ENCODE peak calls at places on chromosomes 7 and 10, in eight cellular contexts. One of them, this sample, is unnamed.
A peak's percentile ranks its signal among the peaks of the same experiment; 100 is the strongest.

GRCh38 chr10:114957122-114957521 is 19.1 kb downstream of the TRUB1 start:
- DNase-seq in endothelial cell of umbilical vein: no peak
- DNase-seq in GM12892: no peak
- DNase-seq in sigmoid colon: no peak
- DNase-seq in IMR-90: no peak
- DNase-seq in body of pancreas: no peak
- DNase-seq in prostate gland: no peak
- DNase-seq in heart left ventricle: no peak
- DNase-seq in this sample: no peak

GRCh38 chr10:119041332-119041731 is 11.8 kb downstream of the NANOS1 start:
- DNase-seq in heart left ventricle: no peak
- DNase-seq in endothelial cell of umbilical vein: no peak
- DNase-seq in body of pancreas: no peak
- DNase-seq in prostate gland: no peak
- DNase-seq in GM12892: no peak
- DNase-seq in sigmoid colon: no peak
- DNase-seq in IMR-90: no peak
- DNase-seq in this sample: no peak

GRCh38 chr7:116197355-116197754 is 13.0 kb upstream of the TES start:
- DNase-seq in endothelial cell of umbilical vein: no peak
- DNase-seq in sigmoid colon: no peak
- DNase-seq in heart left ventricle: no peak
- DNase-seq in body of pancreas: no peak
- DNase-seq in IMR-90: no peak
- DNase-seq in prostate gland: no peak
- DNase-seq in GM12892: no peak
- DNase-seq in this sample: no peak

GRCh38 chr7:50349963-50350944 is 45.7 kb downstream of the IKZF1 start:
- DNase-seq in endothelial cell of umbilical vein: no peak
- DNase-seq in prostate gland: no peak
- DNase-seq in sigmoid colon: peak; percentile 60
- DNase-seq in heart left ventricle: no peak
- DNase-seq in GM12892: no peak
- DNase-seq in body of pancreas: no peak
- DNase-seq in IMR-90: no peak
- DNase-seq in this sample: no peak

GRCh38 chr10:680745-681144 is 8.7 kb downstream of the DIP2C start:
- DNase-seq in heart left ventricle: no peak
- DNase-seq in GM12892: no peak
- DNase-seq in IMR-90: no peak
- DNase-seq in endothelial cell of umbilical vein: no peak
- DNase-seq in prostate gland: no peak
- DNase-seq in sigmoid colon: no peak
- DNase-seq in body of pancreas: no peak
- DNase-seq in this sample: no peak

GRCh38 chr10:25393621-25394020 is 218.8 kb downstream of the GPR158 start:
- DNase-seq in sigmoid colon: no peak
- DNase-seq in IMR-90: no peak
- DNase-seq in GM12892: no peak
- DNase-seq in prostate gland: no peak
- DNase-seq in heart left ventricle: no peak
- DNase-seq in body of pancreas: no peak
- DNase-seq in endothelial cell of umbilical vein: no peak
- DNase-seq in this sample: no peak

GRCh38 chr10:79142522-79143309 is 74.0 kb downstream of the ZMIZ1 start:
- DNase-seq in IMR-90: no peak
- DNase-seq in prostate gland: no peak
- DNase-seq in heart left ventricle: no peak
- DNase-seq in GM12892: no peak
- DNase-seq in body of pancreas: no peak
- DNase-seq in sigmoid colon: no peak
- DNase-seq in endothelial cell of umbilical vein: no peak
- DNase-seq in this sample: no peak

GRCh38 chr10:59625842-59626522 is 83.7 kb downstream of the SLC16A9 start:
- DNase-seq in heart left ventricle: no peak
- DNase-seq in GM12892: peak; percentile 27
- DNase-seq in prostate gland: peak; percentile 40
- DNase-seq in IMR-90: peak; percentile 71
- DNase-seq in sigmoid colon: peak; percentile 76
- DNase-seq in body of pancreas: peak; percentile 62
- DNase-seq in endothelial cell of umbilical vein: peak; percentile 67
- DNase-seq in this sample: peak; percentile 52

GRCh38 chr10:45444976-45445898 is 71.2 kb downstream of the ALOX5 start:
- DNase-seq in body of pancreas: peak; percentile 91
- DNase-seq in prostate gland: peak; percentile 34
- DNase-seq in sigmoid colon: no peak
- DNase-seq in IMR-90: no peak
- DNase-seq in endothelial cell of umbilical vein: no peak
- DNase-seq in GM12892: no peak
- DNase-seq in heart left ventricle: peak; percentile 66
- DNase-seq in this sample: no peak

GRCh38 chr7:106029941-106030340 is 66.9 kb downstream of the CDHR3 start:
- DNase-seq in prostate gland: no peak
- DNase-seq in sigmoid colon: peak; percentile 40
- DNase-seq in endothelial cell of umbilical vein: no peak
- DNase-seq in IMR-90: no peak
- DNase-seq in heart left ventricle: no peak
- DNase-seq in body of pancreas: no peak
- DNase-seq in GM12892: no peak
- DNase-seq in this sample: no peak

GRCh38 chr10:26755443-26755903 is 58.0 kb downstream of the PDSS1 start:
- DNase-seq in sigmoid colon: no peak
- DNase-seq in IMR-90: peak; percentile 65
- DNase-seq in body of pancreas: no peak
- DNase-seq in GM12892: no peak
- DNase-seq in endothelial cell of umbilical vein: peak; percentile 43
- DNase-seq in prostate gland: no peak
- DNase-seq in heart left ventricle: no peak
- DNase-seq in this sample: no peak

GRCh38 chr7:144526912-144527610 is 123.6 kb upstream of the NOBOX start:
- DNase-seq in endothelial cell of umbilical vein: no peak
- DNase-seq in GM12892: no peak
- DNase-seq in heart left ventricle: no peak
- DNase-seq in IMR-90: no peak
- DNase-seq in prostate gland: no peak
- DNase-seq in body of pancreas: no peak
- DNase-seq in sigmoid colon: no peak
- DNase-seq in this sample: no peak

GRCh38 chr7:134667899-134668298 is 21.2 kb downstream of the BPGM start:
- DNase-seq in body of pancreas: no peak
- DNase-seq in heart left ventricle: no peak
- DNase-seq in IMR-90: no peak
- DNase-seq in sigmoid colon: no peak
- DNase-seq in prostate gland: no peak
- DNase-seq in GM12892: no peak
- DNase-seq in endothelial cell of umbilical vein: no peak
- DNase-seq in this sample: no peak

GRCh38 chr10:35025916-35026315 is 64.2 kb downstream of the CUL2 start:
- DNase-seq in heart left ventricle: no peak
- DNase-seq in sigmoid colon: no peak
- DNase-seq in endothelial cell of umbilical vein: no peak
- DNase-seq in prostate gland: no peak
- DNase-seq in body of pancreas: no peak
- DNase-seq in IMR-90: peak; percentile 78
- DNase-seq in GM12892: no peak
- DNase-seq in this sample: peak; percentile 20

DNA sequence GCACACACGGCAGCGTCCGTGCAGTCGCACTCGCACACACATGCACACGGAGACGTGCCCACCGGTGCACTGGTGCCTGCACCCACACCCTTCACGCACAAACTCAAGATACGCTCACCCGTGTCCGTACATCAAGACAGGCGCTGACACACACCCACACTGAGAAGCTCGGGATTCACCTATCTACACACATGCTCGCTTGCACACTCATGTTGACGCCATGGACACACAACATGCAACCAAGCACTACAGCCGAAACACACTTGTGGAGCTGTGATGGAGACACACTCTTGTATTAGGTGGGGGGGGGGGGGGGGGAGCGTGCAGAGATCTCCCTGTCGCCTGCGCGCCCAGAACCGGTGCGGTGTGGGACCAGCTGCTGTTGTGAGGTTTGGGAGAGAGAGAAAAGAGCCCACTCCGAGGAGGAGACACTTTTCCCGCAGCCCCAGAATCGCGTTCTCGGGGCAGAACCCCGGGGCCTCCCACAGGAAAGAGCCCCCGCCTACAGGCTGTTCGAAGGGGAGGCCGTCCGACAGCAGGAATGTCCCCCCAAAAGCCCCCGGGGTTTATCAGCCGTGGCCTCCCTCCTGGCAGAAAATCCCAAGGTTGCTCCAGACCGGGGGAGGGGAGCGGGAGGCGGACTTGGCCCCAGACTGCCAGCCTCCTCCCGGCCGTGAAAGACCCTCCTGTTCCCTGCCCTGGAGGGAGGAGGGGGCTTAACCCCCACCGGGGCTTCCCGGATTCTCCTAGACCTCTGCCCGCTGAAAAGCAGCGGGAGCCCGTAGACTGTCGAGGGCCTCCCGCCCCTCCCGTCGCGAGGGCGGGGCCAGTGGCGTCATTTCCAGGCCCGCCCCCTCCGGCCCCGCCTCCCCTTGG is 466 bp upstream of the NFKB2 start:
- DNase-seq in IMR-90: peak; percentile 87
- DNase-seq in endothelial cell of umbilical vein: peak; percentile 91
- DNase-seq in GM12892: peak; percentile 87
- DNase-seq in sigmoid colon: peak; percentile 96
- DNase-seq in prostate gland: peak; percentile 89
- DNase-seq in body of pancreas: peak; percentile 90
- DNase-seq in heart left ventricle: peak; percentile 91
- DNase-seq in this sample: peak; percentile 79
- TF ChIP-seq POLR2A in IMR-90: peak; percentile 86
- TF ChIP-seq POLR2A in endothelial cell of umbilical vein: no peak
- TF ChIP-seq POLR2A in GM12892: peak; percentile 3
- TF ChIP-seq POLR2A in sigmoid colon: peak; percentile 89
- TF ChIP-seq POLR2A in prostate gland: peak; percentile 94
- TF ChIP-seq POLR2A in body of pancreas: peak; percentile 87
- TF ChIP-seq POLR2A in heart left ventricle: no peak
- TF ChIP-seq POLR2A in this sample: no peak

DNA sequence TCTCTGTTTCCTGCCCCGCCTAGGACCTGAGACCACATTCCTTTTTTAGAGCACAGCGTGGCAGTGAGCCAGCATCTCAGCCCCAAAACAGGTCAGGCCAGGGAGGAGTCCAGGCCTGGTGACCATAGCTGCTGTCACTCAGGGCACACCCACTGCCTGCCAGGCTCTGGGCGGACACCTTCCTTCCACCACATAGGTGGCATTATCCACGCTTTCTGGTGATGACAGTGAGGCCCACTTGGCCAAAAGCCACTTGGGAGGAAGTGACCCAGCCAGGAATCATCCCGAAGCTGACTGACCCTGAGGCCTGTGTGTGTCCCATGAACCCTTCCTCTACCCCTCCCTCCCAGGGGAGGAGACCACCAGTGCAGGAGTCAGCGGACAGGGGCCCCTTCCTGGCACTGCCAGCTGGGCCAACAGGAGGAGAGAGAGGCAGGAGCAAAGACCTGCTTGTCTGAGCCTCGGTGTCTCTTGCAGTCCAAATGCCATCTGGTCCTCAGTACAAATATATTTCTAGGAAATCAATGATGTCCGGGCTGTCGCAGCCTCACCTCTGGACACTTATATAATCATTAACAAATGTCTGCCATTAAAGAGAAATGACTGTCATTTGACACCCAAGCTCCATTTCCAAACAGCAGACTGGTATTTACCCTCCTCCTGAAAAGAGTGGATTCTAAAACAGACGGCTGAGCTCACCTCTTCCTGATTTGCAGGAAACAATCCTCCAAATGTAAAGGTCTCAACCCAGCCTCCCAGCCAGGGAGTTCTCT is 63.0 kb downstream of the ABRAXAS2 start:
- DNase-seq in prostate gland: peak; percentile 26
- DNase-seq in body of pancreas: peak; percentile 72
- DNase-seq in GM12892: no peak
- DNase-seq in heart left ventricle: peak; percentile 93
- DNase-seq in sigmoid colon: no peak
- DNase-seq in IMR-90: no peak
- DNase-seq in endothelial cell of umbilical vein: no peak
- DNase-seq in this sample: peak; percentile 36
- TF ChIP-seq POLR2A in prostate gland: no peak
- TF ChIP-seq POLR2A in body of pancreas: no peak
- TF ChIP-seq POLR2A in GM12892: no peak
- TF ChIP-seq POLR2A in heart left ventricle: no peak
- TF ChIP-seq POLR2A in sigmoid colon: no peak
- TF ChIP-seq POLR2A in IMR-90: no peak
- TF ChIP-seq POLR2A in endothelial cell of umbilical vein: no peak
- TF ChIP-seq POLR2A in this sample: no peak

GRCh38 chr7:140175221-140176218 is 1.3 kb downstream of the KDM7A start:
- DNase-seq in prostate gland: peak; percentile 93
- DNase-seq in heart left ventricle: peak; percentile 95
- DNase-seq in endothelial cell of umbilical vein: peak; percentile 95
- DNase-seq in body of pancreas: peak; percentile 95
- DNase-seq in sigmoid colon: peak; percentile 97
- DNase-seq in IMR-90: peak; percentile 92
- DNase-seq in GM12892: peak; percentile 44
- DNase-seq in this sample: peak; percentile 61
- TF ChIP-seq POLR2A in prostate gland: peak; percentile 95
- TF ChIP-seq POLR2A in heart left ventricle: peak; percentile 71
- TF ChIP-seq POLR2A in endothelial cell of umbilical vein: peak; percentile 54
- TF ChIP-seq POLR2A in body of pancreas: peak; percentile 93
- TF ChIP-seq POLR2A in sigmoid colon: peak; percentile 63
- TF ChIP-seq POLR2A in IMR-90: peak; percentile 98
- TF ChIP-seq POLR2A in GM12892: no peak
- TF ChIP-seq POLR2A in this sample: no peak

GRCh38 chr10:92690211-92691041 is 671 bp downstream of the HHEX start:
- DNase-seq in endothelial cell of umbilical vein: peak; percentile 100
- DNase-seq in IMR-90: peak; percentile 69
- DNase-seq in body of pancreas: peak; percentile 67
- DNase-seq in sigmoid colon: peak; percentile 80
- DNase-seq in GM12892: no peak
- DNase-seq in prostate gland: no peak
- DNase-seq in heart left ventricle: peak; percentile 64
- DNase-seq in this sample: no peak

GRCh38 chr10:92688927-92689662 is 660 bp upstream of the HHEX start:
- DNase-seq in sigmoid colon: peak; percentile 74
- DNase-seq in GM12892: no peak
- DNase-seq in IMR-90: peak; percentile 31
- DNase-seq in prostate gland: peak; percentile 24
- DNase-seq in body of pancreas: peak; percentile 51
- DNase-seq in heart left ventricle: peak; percentile 43
- DNase-seq in endothelial cell of umbilical vein: peak; percentile 67
- DNase-seq in this sample: no peak

GRCh38 chr10:92691042-92691590 is 1.4 kb downstream of the HHEX start:
- DNase-seq in IMR-90: no peak
- DNase-seq in body of pancreas: peak; percentile 30
- DNase-seq in GM12892: no peak
- DNase-seq in sigmoid colon: peak; percentile 72
- DNase-seq in heart left ventricle: peak; percentile 60
- DNase-seq in endothelial cell of umbilical vein: no peak
- DNase-seq in prostate gland: no peak
- DNase-seq in this sample: no peak

GRCh38 chr10:92688573-92688926 is 1.2 kb upstream of the HHEX start:
- DNase-seq in heart left ventricle: no peak
- DNase-seq in prostate gland: no peak
- DNase-seq in body of pancreas: no peak
- DNase-seq in IMR-90: no peak
- DNase-seq in sigmoid colon: no peak
- DNase-seq in GM12892: no peak
- DNase-seq in endothelial cell of umbilical vein: no peak
- DNase-seq in this sample: no peak

GRCh38 chr10:92689663-92690210 is at the start of gene HHEX:
- DNase-seq in prostate gland: peak; percentile 55
- DNase-seq in heart left ventricle: peak; percentile 71
- DNase-seq in body of pancreas: peak; percentile 76
- DNase-seq in GM12892: peak; percentile 55
- DNase-seq in endothelial cell of umbilical vein: peak; percentile 80
- DNase-seq in sigmoid colon: peak; percentile 77
- DNase-seq in IMR-90: peak; percentile 76
- DNase-seq in this sample: no peak
- TF ChIP-seq POLR2A in prostate gland: peak; percentile 46
- TF ChIP-seq POLR2A in heart left ventricle: no peak
- TF ChIP-seq POLR2A in body of pancreas: peak; percentile 64
- TF ChIP-seq POLR2A in GM12892: peak; percentile 49
- TF ChIP-seq POLR2A in endothelial cell of umbilical vein: peak; percentile 98
- TF ChIP-seq POLR2A in sigmoid colon: no peak
- TF ChIP-seq POLR2A in IMR-90: peak; percentile 63
- TF ChIP-seq POLR2A in this sample: no peak